ENCODE peak calls at places on chromosomes 13 and 19, in eight cellular contexts. One of them, this sample, is unnamed.

GRCh38 chr13:30053904-30054303 is 203.5 kb upstream of the UBL3 start:
- DNase-seq in progenitor cell of endocrine pancreas: no peak
- DNase-seq in choroid plexus epithelial cell: no peak
- DNase-seq in CD4-positive, alpha-beta T cell: no peak
- DNase-seq in psoas muscle: no peak
- DNase-seq in AG04450: no peak
- DNase-seq in mammary epithelial cell: no peak
- DNase-seq in suprapubic skin: no peak
- DNase-seq in this sample: no peak

GRCh38 chr19:54162241-54162805 is 2.8 kb upstream of the LENG1 start:
- DNase-seq in progenitor cell of endocrine pancreas: peak; percentile 51
- DNase-seq in choroid plexus epithelial cell: peak; percentile 76
- DNase-seq in CD4-positive, alpha-beta T cell: peak; percentile 72
- DNase-seq in psoas muscle: peak; percentile 90
- DNase-seq in AG04450: no peak
- DNase-seq in mammary epithelial cell: peak; percentile 42
- DNase-seq in suprapubic skin: peak; percentile 91
- DNase-seq in this sample: no peak

GRCh38 chr19:32123355-32123940 is 222.0 kb upstream of the ZNF507 start:
- DNase-seq in progenitor cell of endocrine pancreas: no peak
- DNase-seq in choroid plexus epithelial cell: no peak
- DNase-seq in CD4-positive, alpha-beta T cell: no peak
- DNase-seq in psoas muscle: no peak
- DNase-seq in AG04450: no peak
- DNase-seq in mammary epithelial cell: no peak
- DNase-seq in suprapubic skin: no peak
- DNase-seq in this sample: no peak

GRCh38 chr13:41554626-41555386 is 97.5 kb downstream of the RGCC start:
- DNase-seq in progenitor cell of endocrine pancreas: no peak
- DNase-seq in choroid plexus epithelial cell: no peak
- DNase-seq in CD4-positive, alpha-beta T cell: no peak
- DNase-seq in psoas muscle: no peak
- DNase-seq in AG04450: no peak
- DNase-seq in mammary epithelial cell: peak; percentile 59
- DNase-seq in suprapubic skin: no peak
- DNase-seq in this sample: no peak

GRCh38 chr13:59356607-59357006 is 807.1 kb downstream of the DIAPH3 start:
- DNase-seq in progenitor cell of endocrine pancreas: no peak
- DNase-seq in choroid plexus epithelial cell: peak; percentile 82
- DNase-seq in CD4-positive, alpha-beta T cell: no peak
- DNase-seq in psoas muscle: peak; percentile 69
- DNase-seq in AG04450: peak; percentile 16
- DNase-seq in mammary epithelial cell: no peak
- DNase-seq in suprapubic skin: no peak
- DNase-seq in this sample: no peak

GRCh38 chr19:40357655-40358054 is 9.2 kb downstream of the PLD3 start:
- DNase-seq in progenitor cell of endocrine pancreas: no peak
- DNase-seq in choroid plexus epithelial cell: no peak
- DNase-seq in CD4-positive, alpha-beta T cell: no peak
- DNase-seq in psoas muscle: no peak
- DNase-seq in AG04450: no peak
- DNase-seq in mammary epithelial cell: no peak
- DNase-seq in suprapubic skin: no peak
- DNase-seq in this sample: no peak

GRCh38 chr19:15251010-15251748 is 18.9 kb upstream of the EPHX3 start:
- DNase-seq in progenitor cell of endocrine pancreas: no peak
- DNase-seq in choroid plexus epithelial cell: peak; percentile 67
- DNase-seq in CD4-positive, alpha-beta T cell: no peak
- DNase-seq in psoas muscle: peak; percentile 72
- DNase-seq in AG04450: peak; percentile 20
- DNase-seq in mammary epithelial cell: no peak
- DNase-seq in suprapubic skin: no peak
- DNase-seq in this sample: no peak

GRCh38 chr13:102484329-102484728 is 82.5 kb upstream of the FGF14 start:
- DNase-seq in progenitor cell of endocrine pancreas: no peak
- DNase-seq in choroid plexus epithelial cell: peak; percentile 63
- DNase-seq in CD4-positive, alpha-beta T cell: no peak
- DNase-seq in psoas muscle: no peak
- DNase-seq in AG04450: no peak
- DNase-seq in mammary epithelial cell: peak; percentile 17
- DNase-seq in suprapubic skin: no peak
- DNase-seq in this sample: no peak

GRCh38 chr13:99965329-99966000 is 6.1 kb downstream of the ZIC5 start:
- DNase-seq in progenitor cell of endocrine pancreas: no peak
- DNase-seq in choroid plexus epithelial cell: no peak
- DNase-seq in CD4-positive, alpha-beta T cell: no peak
- DNase-seq in psoas muscle: no peak
- DNase-seq in AG04450: no peak
- DNase-seq in mammary epithelial cell: no peak
- DNase-seq in suprapubic skin: no peak
- DNase-seq in this sample: no peak

GRCh38 chr13:31310781-31311180 is 111.0 kb downstream of the B3GLCT start:
- DNase-seq in progenitor cell of endocrine pancreas: no peak
- DNase-seq in choroid plexus epithelial cell: peak; percentile 11
- DNase-seq in CD4-positive, alpha-beta T cell: no peak
- DNase-seq in psoas muscle: peak; percentile 77
- DNase-seq in AG04450: no peak
- DNase-seq in mammary epithelial cell: peak; percentile 55
- DNase-seq in suprapubic skin: no peak
- DNase-seq in this sample: no peak

GRCh38 chr13:102839462-102839861 is 6.4 kb upstream of the ERCC5 start:
- DNase-seq in progenitor cell of endocrine pancreas: no peak
- DNase-seq in choroid plexus epithelial cell: no peak
- DNase-seq in CD4-positive, alpha-beta T cell: no peak
- DNase-seq in psoas muscle: no peak
- DNase-seq in AG04450: no peak
- DNase-seq in mammary epithelial cell: no peak
- DNase-seq in suprapubic skin: no peak
- DNase-seq in this sample: no peak

GRCh38 chr13:47794963-47795362 is 206.1 kb downstream of the SUCLA2 start:
- DNase-seq in progenitor cell of endocrine pancreas: no peak
- DNase-seq in choroid plexus epithelial cell: peak; percentile 59
- DNase-seq in CD4-positive, alpha-beta T cell: no peak
- DNase-seq in psoas muscle: no peak
- DNase-seq in AG04450: no peak
- DNase-seq in mammary epithelial cell: peak; percentile 4
- DNase-seq in suprapubic skin: no peak
- DNase-seq in this sample: no peak

GRCh38 chr19:52722062-52723005 is 12.5 kb downstream of the ZNF611 start:
- DNase-seq in progenitor cell of endocrine pancreas: no peak
- DNase-seq in choroid plexus epithelial cell: peak; percentile 72
- DNase-seq in CD4-positive, alpha-beta T cell: no peak
- DNase-seq in psoas muscle: no peak
- DNase-seq in AG04450: peak; percentile 78
- DNase-seq in mammary epithelial cell: peak; percentile 95
- DNase-seq in suprapubic skin: no peak
- DNase-seq in this sample: no peak

GRCh38 chr19:37551123-37551993 is 43.2 kb downstream of the ZNF571 start:
- DNase-seq in progenitor cell of endocrine pancreas: no peak
- DNase-seq in choroid plexus epithelial cell: peak; percentile 78
- DNase-seq in CD4-positive, alpha-beta T cell: peak; percentile 8
- DNase-seq in psoas muscle: no peak
- DNase-seq in AG04450: peak; percentile 7
- DNase-seq in mammary epithelial cell: peak; percentile 67
- DNase-seq in suprapubic skin: no peak
- DNase-seq in this sample: no peak

GRCh38 chr13:63351533-63351932 is 1935.9 kb upstream of the PCDH20 start:
- DNase-seq in progenitor cell of endocrine pancreas: no peak
- DNase-seq in choroid plexus epithelial cell: peak; percentile 15
- DNase-seq in CD4-positive, alpha-beta T cell: no peak
- DNase-seq in psoas muscle: no peak
- DNase-seq in AG04450: no peak
- DNase-seq in mammary epithelial cell: no peak
- DNase-seq in suprapubic skin: no peak
- DNase-seq in this sample: no peak

GRCh38 chr19:2294377-2295335 is 12.7 kb upstream of the PEAK3 start:
- DNase-seq in progenitor cell of endocrine pancreas: no peak
- DNase-seq in choroid plexus epithelial cell: peak; percentile 39
- DNase-seq in CD4-positive, alpha-beta T cell: no peak
- DNase-seq in psoas muscle: no peak
- DNase-seq in AG04450: no peak
- DNase-seq in mammary epithelial cell: no peak
- DNase-seq in suprapubic skin: no peak
- DNase-seq in this sample: no peak

GRCh38 chr13:113243847-113244246 is 34.4 kb downstream of the CUL4A start:
- DNase-seq in progenitor cell of endocrine pancreas: no peak
- DNase-seq in choroid plexus epithelial cell: no peak
- DNase-seq in CD4-positive, alpha-beta T cell: no peak
- DNase-seq in psoas muscle: no peak
- DNase-seq in AG04450: no peak
- DNase-seq in mammary epithelial cell: no peak
- DNase-seq in suprapubic skin: no peak
- DNase-seq in this sample: no peak

GRCh38 chr13:113245858-113246791 is 36.7 kb downstream of the CUL4A start:
- DNase-seq in progenitor cell of endocrine pancreas: no peak
- DNase-seq in choroid plexus epithelial cell: no peak
- DNase-seq in CD4-positive, alpha-beta T cell: no peak
- DNase-seq in psoas muscle: no peak
- DNase-seq in AG04450: no peak
- DNase-seq in mammary epithelial cell: no peak
- DNase-seq in suprapubic skin: peak; percentile 8
- DNase-seq in this sample: no peak
- TF ChIP-seq CTCF in progenitor cell of endocrine pancreas: peak; percentile 50
- TF ChIP-seq CTCF in choroid plexus epithelial cell: peak; percentile 54
- TF ChIP-seq CTCF in CD4-positive, alpha-beta T cell: no peak
- TF ChIP-seq CTCF in psoas muscle: peak; percentile 10
- TF ChIP-seq CTCF in AG04450: peak; percentile 42
- TF ChIP-seq CTCF in mammary epithelial cell: peak; percentile 27
- TF ChIP-seq CTCF in suprapubic skin: no peak
- TF ChIP-seq CTCF in this sample: peak; percentile 59

GRCh38 chr19:5269926-5270325 is 70.7 kb downstream of the PTPRS start:
- DNase-seq in progenitor cell of endocrine pancreas: no peak
- DNase-seq in choroid plexus epithelial cell: no peak
- DNase-seq in CD4-positive, alpha-beta T cell: no peak
- DNase-seq in psoas muscle: peak; percentile 7
- DNase-seq in AG04450: no peak
- DNase-seq in mammary epithelial cell: no peak
- DNase-seq in suprapubic skin: no peak
- DNase-seq in this sample: no peak

GRCh38 chr19:5269279-5269678 is 71.3 kb downstream of the PTPRS start:
- DNase-seq in progenitor cell of endocrine pancreas: no peak
- DNase-seq in choroid plexus epithelial cell: no peak
- DNase-seq in CD4-positive, alpha-beta T cell: no peak
- DNase-seq in psoas muscle: peak; percentile 27
- DNase-seq in AG04450: no peak
- DNase-seq in mammary epithelial cell: no peak
- DNase-seq in suprapubic skin: no peak
- DNase-seq in this sample: no peak

GRCh38 chr19:5273782-5274181 is 66.8 kb downstream of the PTPRS start:
- DNase-seq in progenitor cell of endocrine pancreas: no peak
- DNase-seq in choroid plexus epithelial cell: no peak
- DNase-seq in CD4-positive, alpha-beta T cell: no peak
- DNase-seq in psoas muscle: no peak
- DNase-seq in AG04450: no peak
- DNase-seq in mammary epithelial cell: no peak
- DNase-seq in suprapubic skin: no peak
- DNase-seq in this sample: no peak

GRCh38 chr19:5268801-5269200 is 71.8 kb downstream of the PTPRS start:
- DNase-seq in progenitor cell of endocrine pancreas: no peak
- DNase-seq in choroid plexus epithelial cell: no peak
- DNase-seq in CD4-positive, alpha-beta T cell: no peak
- DNase-seq in psoas muscle: no peak
- DNase-seq in AG04450: no peak
- DNase-seq in mammary epithelial cell: no peak
- DNase-seq in suprapubic skin: no peak
- DNase-seq in this sample: no peak

GRCh38 chr19:5271145-5271544 is 69.5 kb downstream of the PTPRS start:
- DNase-seq in progenitor cell of endocrine pancreas: no peak
- DNase-seq in choroid plexus epithelial cell: peak; percentile 26
- DNase-seq in CD4-positive, alpha-beta T cell: no peak
- DNase-seq in psoas muscle: no peak
- DNase-seq in AG04450: no peak
- DNase-seq in mammary epithelial cell: no peak
- DNase-seq in suprapubic skin: no peak
- DNase-seq in this sample: no peak
- TF ChIP-seq CTCF in progenitor cell of endocrine pancreas: peak; percentile 35
- TF ChIP-seq CTCF in choroid plexus epithelial cell: peak; percentile 27
- TF ChIP-seq CTCF in CD4-positive, alpha-beta T cell: no peak
- TF ChIP-seq CTCF in psoas muscle: no peak
- TF ChIP-seq CTCF in AG04450: peak; percentile 28
- TF ChIP-seq CTCF in mammary epithelial cell: no peak
- TF ChIP-seq CTCF in suprapubic skin: no peak
- TF ChIP-seq CTCF in this sample: peak; percentile 59

DNA sequence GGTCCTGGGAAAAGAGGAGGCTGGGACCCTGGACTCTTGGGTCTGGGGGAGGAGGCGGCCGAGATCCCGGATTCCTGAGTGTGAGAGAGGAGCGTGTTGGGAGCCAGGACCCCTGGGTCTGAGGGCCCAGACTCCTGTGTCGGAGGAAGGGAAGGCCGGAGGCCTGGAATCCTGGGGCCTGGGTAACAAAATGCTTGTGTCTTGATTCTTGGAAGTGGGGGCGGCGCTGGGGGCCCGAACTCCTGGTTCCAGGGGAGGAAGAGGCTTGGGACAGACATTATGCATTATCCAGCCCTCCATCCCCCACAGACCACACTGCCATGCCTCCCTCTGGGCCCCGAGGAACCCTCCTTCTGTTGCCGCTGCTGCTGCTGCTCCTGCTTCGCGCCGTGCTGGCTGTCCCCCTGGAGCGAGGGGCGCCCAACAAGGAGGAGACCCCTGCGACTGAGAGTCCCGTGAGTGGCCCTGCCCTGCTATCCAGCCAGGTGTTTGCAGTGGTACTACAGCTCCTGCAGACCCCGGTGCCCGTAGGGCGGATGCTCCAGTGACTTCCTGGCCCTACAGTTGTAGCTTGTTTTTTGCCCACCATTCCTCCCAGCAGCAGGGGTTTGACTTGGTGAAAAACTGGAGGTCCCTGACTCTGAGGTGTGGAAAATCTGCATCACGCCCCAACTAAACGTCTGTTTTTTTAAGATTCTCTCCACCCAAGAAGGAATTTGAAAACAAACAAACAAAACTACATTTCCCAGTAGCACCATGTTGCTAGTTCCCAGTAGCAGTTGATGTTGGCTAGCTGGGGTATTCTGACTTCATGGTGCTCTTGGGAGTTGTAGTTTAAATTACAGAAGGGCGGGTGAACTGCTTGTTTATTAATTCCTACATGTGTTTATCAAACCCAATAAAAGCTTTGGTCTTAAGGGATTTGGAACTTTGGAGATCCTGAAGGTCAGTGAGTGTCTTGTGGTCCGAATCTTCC is 653 bp downstream of the NUCB1 start:
- DNase-seq in progenitor cell of endocrine pancreas: no peak
- DNase-seq in choroid plexus epithelial cell: peak; percentile 76
- DNase-seq in CD4-positive, alpha-beta T cell: no peak
- DNase-seq in psoas muscle: peak; percentile 64
- DNase-seq in AG04450: no peak
- DNase-seq in mammary epithelial cell: peak; percentile 34
- DNase-seq in suprapubic skin: no peak
- DNase-seq in this sample: no peak
- TF ChIP-seq CTCF in progenitor cell of endocrine pancreas: no peak
- TF ChIP-seq CTCF in choroid plexus epithelial cell: no peak
- TF ChIP-seq CTCF in CD4-positive, alpha-beta T cell: no peak
- TF ChIP-seq CTCF in psoas muscle: no peak
- TF ChIP-seq CTCF in AG04450: no peak
- TF ChIP-seq CTCF in mammary epithelial cell: no peak
- TF ChIP-seq CTCF in suprapubic skin: no peak
- TF ChIP-seq CTCF in this sample: no peak

DNA sequence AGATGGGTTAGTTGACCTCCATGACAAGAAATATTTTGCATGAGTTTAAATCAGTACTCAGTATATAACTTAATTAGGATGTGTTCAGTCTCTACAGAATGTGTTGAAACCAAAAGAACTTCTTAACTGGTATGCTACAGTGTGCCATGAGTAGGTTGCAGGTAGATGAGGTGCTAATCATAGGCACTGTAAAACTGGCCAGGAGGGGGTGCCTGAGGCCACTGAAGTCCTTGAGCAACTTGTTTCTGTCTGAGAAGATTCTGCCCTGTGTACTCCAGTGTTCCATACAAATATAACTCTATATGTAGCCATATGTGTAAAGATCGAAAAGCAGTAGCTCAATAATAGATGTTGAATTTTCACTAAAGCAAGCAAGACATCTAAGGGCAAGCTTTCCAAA is 549.2 kb upstream of the KLF12 start:
- DNase-seq in progenitor cell of endocrine pancreas: no peak
- DNase-seq in choroid plexus epithelial cell: peak; percentile 53
- DNase-seq in CD4-positive, alpha-beta T cell: no peak
- DNase-seq in psoas muscle: no peak
- DNase-seq in AG04450: no peak
- DNase-seq in mammary epithelial cell: peak; percentile 23
- DNase-seq in suprapubic skin: no peak
- DNase-seq in this sample: no peak
- TF ChIP-seq CTCF in progenitor cell of endocrine pancreas: no peak
- TF ChIP-seq CTCF in choroid plexus epithelial cell: peak; percentile 60
- TF ChIP-seq CTCF in CD4-positive, alpha-beta T cell: no peak
- TF ChIP-seq CTCF in psoas muscle: no peak
- TF ChIP-seq CTCF in AG04450: peak; percentile 17
- TF ChIP-seq CTCF in mammary epithelial cell: peak; percentile 30
- TF ChIP-seq CTCF in suprapubic skin: no peak
- TF ChIP-seq CTCF in this sample: no peak

This sample was measured in chondrocyte.